ENCODE peak calls at places on chromosome 5, in eight cellular contexts. One of them, this sample, is unnamed. For H3K4me1, the result is how much of the 10 kb centered on the place peaks cover.

GRCh38 chr5:134873987-134874830 is at the start of gene TXNDC15:
- DNase-seq in PC-9: peak
- DNase-seq in suprapubic skin: peak
- DNase-seq in sigmoid colon: peak
- DNase-seq in SK-N-SH: peak
- DNase-seq in cardiac muscle cell: peak
- DNase-seq in A549: peak
- DNase-seq in tibial nerve: peak
- DNase-seq in this sample: peak

GRCh38 chr5:24177821-24178220 is 467.0 kb downstream of the CDH10 start:
- DNase-seq in PC-9: no peak
- DNase-seq in suprapubic skin: no peak
- DNase-seq in sigmoid colon: no peak
- DNase-seq in SK-N-SH: no peak
- DNase-seq in cardiac muscle cell: no peak
- DNase-seq in A549: no peak
- DNase-seq in tibial nerve: no peak
- DNase-seq in this sample: peak

GRCh38 chr5:165029471-165029870 is 1524.1 kb downstream of the MAT2B start:
- DNase-seq in PC-9: no peak
- DNase-seq in suprapubic skin: no peak
- DNase-seq in sigmoid colon: no peak
- DNase-seq in SK-N-SH: peak
- DNase-seq in cardiac muscle cell: no peak
- DNase-seq in A549: peak
- DNase-seq in tibial nerve: no peak
- DNase-seq in this sample: no peak

GRCh38 chr5:175653763-175654162 is 4.1 kb upstream of the HRH2 start:
- DNase-seq in PC-9: no peak
- DNase-seq in suprapubic skin: no peak
- DNase-seq in sigmoid colon: no peak
- DNase-seq in SK-N-SH: no peak
- DNase-seq in cardiac muscle cell: no peak
- DNase-seq in A549: no peak
- DNase-seq in tibial nerve: no peak
- DNase-seq in this sample: no peak

GRCh38 chr5:17340816-17341215 is 123.4 kb downstream of the BASP1 start:
- DNase-seq in PC-9: peak
- DNase-seq in suprapubic skin: no peak
- DNase-seq in sigmoid colon: no peak
- DNase-seq in SK-N-SH: no peak
- DNase-seq in cardiac muscle cell: peak
- DNase-seq in A549: peak
- DNase-seq in tibial nerve: no peak
- DNase-seq in this sample: no peak

GRCh38 chr5:82314964-82315728 is 37.0 kb upstream of the RPS23 start:
- DNase-seq in PC-9: no peak
- DNase-seq in suprapubic skin: no peak
- DNase-seq in sigmoid colon: no peak
- DNase-seq in SK-N-SH: no peak
- DNase-seq in cardiac muscle cell: peak
- DNase-seq in A549: no peak
- DNase-seq in tibial nerve: no peak
- DNase-seq in this sample: no peak

GRCh38 chr5:38872826-38873225 is 27.0 kb downstream of the OSMR start:
- DNase-seq in PC-9: no peak
- DNase-seq in suprapubic skin: no peak
- DNase-seq in sigmoid colon: no peak
- DNase-seq in SK-N-SH: no peak
- DNase-seq in cardiac muscle cell: no peak
- DNase-seq in A549: no peak
- DNase-seq in tibial nerve: no peak
- DNase-seq in this sample: no peak

GRCh38 chr5:160293901-160294561 is 18.3 kb downstream of the CCNJL start:
- DNase-seq in PC-9: no peak
- DNase-seq in suprapubic skin: peak
- DNase-seq in sigmoid colon: no peak
- DNase-seq in SK-N-SH: no peak
- DNase-seq in cardiac muscle cell: peak
- DNase-seq in A549: peak
- DNase-seq in tibial nerve: no peak
- DNase-seq in this sample: no peak

GRCh38 chr5:98588225-98588624 is 185.2 kb upstream of the RGMB start:
- DNase-seq in PC-9: no peak
- DNase-seq in suprapubic skin: no peak
- DNase-seq in sigmoid colon: no peak
- DNase-seq in SK-N-SH: no peak
- DNase-seq in cardiac muscle cell: no peak
- DNase-seq in A549: no peak
- DNase-seq in tibial nerve: no peak
- DNase-seq in this sample: no peak

GRCh38 chr5:139383993-139384590 is 995 bp upstream of the SLC23A1 start:
- DNase-seq in PC-9: no peak
- DNase-seq in suprapubic skin: peak
- DNase-seq in sigmoid colon: no peak
- DNase-seq in SK-N-SH: no peak
- DNase-seq in cardiac muscle cell: no peak
- DNase-seq in A549: no peak
- DNase-seq in tibial nerve: no peak
- DNase-seq in this sample: no peak

GRCh38 chr5:53123702-53124101 is 14.1 kb upstream of the MOCS2 start:
- DNase-seq in PC-9: no peak
- DNase-seq in suprapubic skin: no peak
- DNase-seq in sigmoid colon: no peak
- DNase-seq in SK-N-SH: no peak
- DNase-seq in cardiac muscle cell: peak
- DNase-seq in A549: no peak
- DNase-seq in tibial nerve: no peak
- DNase-seq in this sample: no peak

GRCh38 chr5:108858959-108859358 is 111.3 kb downstream of the FER start:
- DNase-seq in PC-9: no peak
- DNase-seq in suprapubic skin: no peak
- DNase-seq in sigmoid colon: no peak
- DNase-seq in SK-N-SH: no peak
- DNase-seq in cardiac muscle cell: peak
- DNase-seq in A549: no peak
- DNase-seq in tibial nerve: no peak
- DNase-seq in this sample: no peak

GRCh38 chr5:178554311-178554710 is 35.9 kb downstream of the COL23A1 start:
- DNase-seq in PC-9: no peak
- DNase-seq in suprapubic skin: no peak
- DNase-seq in sigmoid colon: no peak
- DNase-seq in SK-N-SH: no peak
- DNase-seq in cardiac muscle cell: no peak
- DNase-seq in A549: no peak
- DNase-seq in tibial nerve: no peak
- DNase-seq in this sample: no peak

GRCh38 chr5:1749346-1750124 is 50.1 kb downstream of the MRPL36 start:
- DNase-seq in PC-9: no peak
- DNase-seq in suprapubic skin: peak
- DNase-seq in sigmoid colon: peak
- DNase-seq in SK-N-SH: no peak
- DNase-seq in cardiac muscle cell: no peak
- DNase-seq in A549: no peak
- DNase-seq in tibial nerve: no peak
- DNase-seq in this sample: no peak

GRCh38 chr5:151115272-151115905 is 34.6 kb upstream of the TNIP1 start:
- DNase-seq in PC-9: peak
- DNase-seq in suprapubic skin: peak
- DNase-seq in sigmoid colon: peak
- DNase-seq in SK-N-SH: peak
- DNase-seq in cardiac muscle cell: peak
- DNase-seq in A549: peak
- DNase-seq in tibial nerve: peak
- DNase-seq in this sample: peak

GRCh38 chr5:138668451-138668850 is 84.8 kb upstream of the CTNNA1 start:
- DNase-seq in PC-9: no peak
- DNase-seq in suprapubic skin: peak
- DNase-seq in sigmoid colon: no peak
- DNase-seq in SK-N-SH: no peak
- DNase-seq in cardiac muscle cell: no peak
- DNase-seq in A549: no peak
- DNase-seq in tibial nerve: no peak
- DNase-seq in this sample: no peak

GRCh38 chr5:139065296-139065695 is 132.9 kb downstream of the SIL1 start:
- DNase-seq in PC-9: peak
- DNase-seq in suprapubic skin: no peak
- DNase-seq in sigmoid colon: no peak
- DNase-seq in SK-N-SH: no peak
- DNase-seq in cardiac muscle cell: peak
- DNase-seq in A549: no peak
- DNase-seq in tibial nerve: no peak
- DNase-seq in this sample: no peak

GRCh38 chr5:59559323-59559722 is 334.2 kb downstream of the PDE4D start:
- DNase-seq in PC-9: no peak
- DNase-seq in suprapubic skin: no peak
- DNase-seq in sigmoid colon: no peak
- DNase-seq in SK-N-SH: no peak
- DNase-seq in cardiac muscle cell: peak
- DNase-seq in A549: peak
- DNase-seq in tibial nerve: no peak
- DNase-seq in this sample: no peak

GRCh38 chr5:116637149-116637740 is 62.6 kb upstream of the SEMA6A start:
- DNase-seq in PC-9: no peak
- DNase-seq in suprapubic skin: no peak
- DNase-seq in sigmoid colon: no peak
- DNase-seq in SK-N-SH: no peak
- DNase-seq in cardiac muscle cell: no peak
- DNase-seq in A549: no peak
- DNase-seq in tibial nerve: no peak
- DNase-seq in this sample: no peak

GRCh38 chr5:134833340-134834032 is 12.3 kb upstream of the C5orf24 start:
- DNase-seq in PC-9: no peak
- DNase-seq in suprapubic skin: no peak
- DNase-seq in sigmoid colon: no peak
- DNase-seq in SK-N-SH: no peak
- DNase-seq in cardiac muscle cell: no peak
- DNase-seq in A549: no peak
- DNase-seq in tibial nerve: no peak
- DNase-seq in this sample: no peak

GRCh38 chr5:68839019-68839552 is 254.7 kb upstream of the SLC30A5 start:
- DNase-seq in PC-9: no peak
- DNase-seq in suprapubic skin: peak
- DNase-seq in sigmoid colon: no peak
- DNase-seq in SK-N-SH: no peak
- DNase-seq in cardiac muscle cell: peak
- DNase-seq in A549: no peak
- DNase-seq in tibial nerve: no peak
- DNase-seq in this sample: peak

GRCh38 chr5:56142233-56142619 is 90.9 kb downstream of the ANKRD55 start:
- DNase-seq in PC-9: no peak
- DNase-seq in suprapubic skin: no peak
- DNase-seq in sigmoid colon: no peak
- DNase-seq in SK-N-SH: no peak
- DNase-seq in cardiac muscle cell: no peak
- DNase-seq in A549: no peak
- DNase-seq in tibial nerve: no peak
- DNase-seq in this sample: no peak

GRCh38 chr5:99010294-99010693 is 81.5 kb upstream of the CHD1 start:
- DNase-seq in PC-9: no peak
- DNase-seq in suprapubic skin: no peak
- DNase-seq in sigmoid colon: no peak
- DNase-seq in SK-N-SH: no peak
- DNase-seq in cardiac muscle cell: no peak
- DNase-seq in A549: no peak
- DNase-seq in tibial nerve: no peak
- DNase-seq in this sample: no peak

DNA sequence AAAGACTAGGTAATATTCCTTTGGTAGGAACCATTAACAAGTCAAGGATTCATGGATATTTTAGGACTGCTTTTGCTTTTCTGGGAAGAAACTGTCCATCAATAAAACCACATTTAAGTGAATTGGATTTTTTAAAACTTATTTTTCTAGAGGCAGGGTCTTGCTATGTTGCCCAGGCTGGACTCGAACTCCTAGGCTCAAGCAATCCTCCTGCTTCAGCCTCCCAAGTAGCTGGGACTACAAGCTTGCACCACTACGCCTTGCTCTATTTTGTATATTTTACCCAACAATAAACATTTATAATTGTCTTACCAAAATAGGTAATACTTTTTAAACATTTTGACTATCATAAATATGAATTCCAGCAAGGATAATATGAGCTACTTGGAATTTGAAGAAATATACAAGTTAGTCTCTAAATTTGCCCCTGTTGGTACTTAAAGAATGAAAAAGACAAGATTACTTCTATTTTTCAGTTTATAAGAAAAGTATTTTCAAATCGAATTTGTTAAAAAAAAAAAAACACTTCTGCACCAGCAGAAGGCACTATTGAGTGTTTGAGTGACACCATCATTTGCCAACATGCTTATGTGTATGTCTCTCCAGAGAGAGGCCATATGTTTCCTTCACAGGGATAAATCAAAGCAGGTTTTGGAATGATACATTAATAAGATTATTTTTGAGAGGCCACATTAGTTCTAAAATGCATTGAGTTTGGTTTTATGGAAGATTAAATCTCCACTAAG is 60.0 kb upstream of the CARTPT start:
- DNase-seq in PC-9: no peak
- DNase-seq in suprapubic skin: no peak
- DNase-seq in sigmoid colon: no peak
- DNase-seq in SK-N-SH: no peak
- DNase-seq in cardiac muscle cell: peak
- DNase-seq in A549: peak
- DNase-seq in tibial nerve: no peak
- DNase-seq in this sample: no peak
- TF ChIP-seq CTCF in PC-9: peak
- TF ChIP-seq CTCF in suprapubic skin: no peak
- TF ChIP-seq CTCF in sigmoid colon: no peak
- TF ChIP-seq CTCF in SK-N-SH: peak
- TF ChIP-seq CTCF in cardiac muscle cell: peak
- TF ChIP-seq CTCF in A549: peak
- TF ChIP-seq CTCF in tibial nerve: no peak
- TF ChIP-seq CTCF in this sample: no peak

GRCh38 chr5:141511771-141512325 is 23.0 kb downstream of the PCDHGC5 start:
- DNase-seq in PC-9: no peak
- DNase-seq in suprapubic skin: no peak
- DNase-seq in sigmoid colon: no peak
- DNase-seq in SK-N-SH: no peak
- DNase-seq in cardiac muscle cell: no peak
- DNase-seq in A549: no peak
- DNase-seq in tibial nerve: no peak
- DNase-seq in this sample: no peak
- H3K27ac ChIP-seq in PC-9: no peak
- H3K27ac ChIP-seq in suprapubic skin: peak
- H3K27ac ChIP-seq in sigmoid colon: peak
- H3K27ac ChIP-seq in SK-N-SH: peak
- H3K27ac ChIP-seq in cardiac muscle cell: no peak
- H3K27ac ChIP-seq in A549: no peak
- H3K27ac ChIP-seq in tibial nerve: peak
- H3K27ac ChIP-seq in this sample: peak

GRCh38 chr5:75002271-75002670 is 50.1 kb downstream of the GCNT4 start:
- DNase-seq in PC-9: no peak
- DNase-seq in suprapubic skin: no peak
- DNase-seq in sigmoid colon: no peak
- DNase-seq in SK-N-SH: no peak
- DNase-seq in cardiac muscle cell: no peak
- DNase-seq in A549: no peak
- DNase-seq in tibial nerve: no peak
- DNase-seq in this sample: no peak
- H3K4me1 ChIP-seq in PC-9: under half
- H3K4me1 ChIP-seq in suprapubic skin: under half
- H3K4me1 ChIP-seq in sigmoid colon: under half
- H3K4me1 ChIP-seq in SK-N-SH: under half
- H3K4me1 ChIP-seq in cardiac muscle cell: under half
- H3K4me1 ChIP-seq in A549: under half
- H3K4me1 ChIP-seq in tibial nerve: under half
- H3K4me1 ChIP-seq in this sample: under half

GRCh38 chr5:140795259-140795641 is 598 bp downstream of the PCDHA2 start:
- DNase-seq in PC-9: no peak
- DNase-seq in suprapubic skin: no peak
- DNase-seq in sigmoid colon: no peak
- DNase-seq in SK-N-SH: no peak
- DNase-seq in cardiac muscle cell: no peak
- DNase-seq in A549: peak
- DNase-seq in tibial nerve: no peak
- DNase-seq in this sample: no peak
- TF ChIP-seq CTCF in PC-9: peak
- TF ChIP-seq CTCF in suprapubic skin: no peak
- TF ChIP-seq CTCF in sigmoid colon: no peak
- TF ChIP-seq CTCF in SK-N-SH: no peak
- TF ChIP-seq CTCF in cardiac muscle cell: peak
- TF ChIP-seq CTCF in A549: no peak
- TF ChIP-seq CTCF in tibial nerve: no peak
- TF ChIP-seq CTCF in this sample: no peak

This sample was measured in gastrocnemius medialis.